ENCODE peak calls at places on chromosomes 1 and 21, in seven cellular contexts. Z is colonic mucosa; C is WERI-Rb-1; J is psoas muscle; Y is left lung; A is CD4-positive, alpha-beta T cell; P is left ventricle myocardium inferior. O is an unnamed sample. For H3K9me3, the result is how much of the 10 kb centered on the place peaks cover.

GRCh38 chr1:10471411-10472219 is 714 bp downstream of the DFFA start:
- DNase-seq in Z (no peak), C (no peak), J (peak), Y (no peak), A (no peak), P (no peak), O (no peak)

GRCh38 chr1:199808110-199808870 is 219.2 kb upstream of the NR5A2 start:
- DNase-seq in Z (no peak), C (no peak), J (no peak), Y (no peak), A (no peak), P (no peak), O (no peak)

GRCh38 chr1:216533786-216534185 is 110.5 kb upstream of the USH2A start:
- DNase-seq in Z (no peak), C (no peak), J (no peak), Y (no peak), A (no peak), P (no peak), O (no peak)

GRCh38 chr21:15063081-15063820 is 1.5 kb downstream of the NRIP1 start:
- DNase-seq in Z (peak), C (no peak), J (no peak), Y (no peak), A (no peak), P (no peak), O (no peak)

GRCh38 chr1:65820983-65821382 is 28.3 kb downstream of the PDE4B start:
- DNase-seq in Z (no peak), C (no peak), J (no peak), Y (no peak), A (no peak), P (no peak), O (no peak)

GRCh38 chr1:52294580-52294979 is 71.4 kb downstream of the CC2D1B start:
- DNase-seq in Z (no peak), C (no peak), J (no peak), Y (no peak), A (no peak), P (no peak), O (no peak)

GRCh38 chr21:39503138-39503762 is 51.5 kb downstream of the SH3BGR start:
- DNase-seq in Z (no peak), C (no peak), J (no peak), Y (no peak), A (no peak), P (no peak), O (no peak)

GRCh38 chr1:218600968-218601367 is 255.8 kb downstream of the TGFB2 start:
- DNase-seq in Z (no peak), C (peak), J (no peak), Y (no peak), A (no peak), P (no peak), O (no peak)

GRCh38 chr1:16925635-16926490 is 4.1 kb downstream of the CROCC start:
- DNase-seq in Z (no peak), C (no peak), J (peak), Y (no peak), A (no peak), P (no peak), O (no peak)

GRCh38 chr1:195218428-195219212 is 1389.6 kb downstream of the KCNT2 start:
- DNase-seq in Z (no peak), C (no peak), J (peak), Y (no peak), A (no peak), P (no peak), O (no peak)

GRCh38 chr1:167909691-167910180 is 4.2 kb downstream of the ADCY10 start:
- DNase-seq in Z (no peak), C (no peak), J (no peak), Y (no peak), A (no peak), P (no peak), O (no peak)

GRCh38 chr21:34544032-34544496 is 32.1 kb upstream of the KCNE1 start:
- DNase-seq in Z (peak), C (peak), J (no peak), Y (no peak), A (peak), P (peak), O (no peak)

GRCh38 chr21:27244356-27244755 is 277.5 kb upstream of the ADAMTS5 start:
- DNase-seq in Z (no peak), C (no peak), J (no peak), Y (no peak), A (no peak), P (no peak), O (no peak)
- H3K9me3 ChIP-seq in Z (under half), C (under half), J (under half), Y (under half), A (under half), P (under half), O (under half)

GRCh38 chr1:80520949-80521348 is 1279.8 kb upstream of the ADGRL2 start:
- DNase-seq in Z (no peak), C (no peak), J (no peak), Y (no peak), A (no peak), P (no peak), O (no peak)
- H3K9me3 ChIP-seq in Z (under half), C (under half), J (under half), Y (under half), A (under half), P (under half), O (under half)

DNA sequence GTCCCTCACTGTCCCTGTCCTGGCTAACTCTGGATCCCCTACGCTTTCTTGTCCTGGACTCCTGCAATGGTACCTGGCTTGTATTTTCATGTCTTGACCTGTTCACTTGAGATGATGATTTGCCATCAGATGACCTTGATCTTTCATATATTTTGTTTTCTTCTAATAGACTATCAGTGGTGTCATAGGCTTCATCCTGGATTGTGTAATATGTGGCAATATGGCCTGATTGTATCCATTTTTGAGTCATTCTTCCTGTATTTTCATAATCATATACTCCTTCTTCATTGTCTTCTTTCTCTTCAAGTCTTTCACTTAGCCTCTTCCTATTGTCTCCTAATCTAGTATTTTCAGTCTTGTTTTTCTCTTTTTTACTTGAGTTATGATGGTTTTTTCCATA is 11.1 kb downstream of the FLG start:
- DNase-seq in Z (no peak), C (no peak), J (no peak), Y (no peak), A (no peak), P (no peak), O (no peak)
- H3K9me3 ChIP-seq in Z (under half), C (under half), J (under half), Y (under half), A (under half), P (under half), O (under half)

DNA sequence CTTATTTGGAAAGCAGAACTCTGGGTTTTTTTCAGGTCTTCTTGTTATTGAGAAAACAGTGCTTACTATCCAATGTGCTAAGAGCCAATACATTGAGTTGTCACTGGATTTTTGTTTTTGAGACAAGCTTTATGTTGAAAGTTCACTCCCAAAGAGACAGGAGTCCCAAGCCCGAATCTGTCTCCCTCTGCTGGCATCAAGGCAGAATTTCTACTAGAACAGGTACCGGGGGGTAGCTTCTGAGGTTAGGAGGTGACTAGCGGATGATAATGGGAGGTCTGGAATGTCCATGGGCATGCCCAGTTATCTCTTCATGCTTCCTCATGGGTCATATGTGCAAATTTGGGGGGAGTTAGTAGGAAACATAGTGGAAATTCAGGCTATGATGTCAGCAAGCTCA is 25.1 kb downstream of the ZNF124 start:
- DNase-seq in Z (no peak), C (peak), J (no peak), Y (no peak), A (no peak), P (no peak), O (no peak)
- H3K9me3 ChIP-seq in Z (under half), C (under half), J (half or more), Y (under half), A (half or more), P (half or more), O (under half)

GRCh38 chr1:164772635-164773034 is 213.7 kb downstream of the PBX1 start:
- DNase-seq in Z (peak), C (no peak), J (peak), Y (peak), A (no peak), P (peak), O (no peak)
- H3K9me3 ChIP-seq in Z (under half), C (under half), J (under half), Y (under half), A (under half), P (under half), O (under half)

DNA sequence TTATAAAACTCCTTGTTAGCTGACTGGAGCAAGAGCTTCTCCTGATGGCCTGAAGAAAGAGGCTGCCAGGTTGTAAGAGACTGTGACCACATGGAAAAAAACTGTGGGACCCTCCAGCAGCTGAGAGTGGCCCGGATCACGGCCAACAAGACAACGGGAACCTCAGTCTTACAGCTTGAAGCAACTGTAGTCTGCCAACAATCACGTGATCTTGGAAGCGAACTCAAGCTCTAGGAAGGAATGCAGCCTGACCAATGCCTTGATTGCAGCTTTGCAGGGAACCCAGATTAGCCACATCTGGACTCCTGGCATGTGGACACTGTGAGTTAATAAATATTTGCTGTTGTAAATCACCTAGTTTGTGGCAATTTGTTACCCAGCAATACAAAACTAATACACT is 442.6 kb upstream of the PRMT6 start:
- DNase-seq in Z (no peak), C (no peak), J (no peak), Y (no peak), A (no peak), P (no peak), O (no peak)
- H3K9me3 ChIP-seq in Z (under half), C (under half), J (under half), Y (under half), A (under half), P (under half), O (under half)

DNA sequence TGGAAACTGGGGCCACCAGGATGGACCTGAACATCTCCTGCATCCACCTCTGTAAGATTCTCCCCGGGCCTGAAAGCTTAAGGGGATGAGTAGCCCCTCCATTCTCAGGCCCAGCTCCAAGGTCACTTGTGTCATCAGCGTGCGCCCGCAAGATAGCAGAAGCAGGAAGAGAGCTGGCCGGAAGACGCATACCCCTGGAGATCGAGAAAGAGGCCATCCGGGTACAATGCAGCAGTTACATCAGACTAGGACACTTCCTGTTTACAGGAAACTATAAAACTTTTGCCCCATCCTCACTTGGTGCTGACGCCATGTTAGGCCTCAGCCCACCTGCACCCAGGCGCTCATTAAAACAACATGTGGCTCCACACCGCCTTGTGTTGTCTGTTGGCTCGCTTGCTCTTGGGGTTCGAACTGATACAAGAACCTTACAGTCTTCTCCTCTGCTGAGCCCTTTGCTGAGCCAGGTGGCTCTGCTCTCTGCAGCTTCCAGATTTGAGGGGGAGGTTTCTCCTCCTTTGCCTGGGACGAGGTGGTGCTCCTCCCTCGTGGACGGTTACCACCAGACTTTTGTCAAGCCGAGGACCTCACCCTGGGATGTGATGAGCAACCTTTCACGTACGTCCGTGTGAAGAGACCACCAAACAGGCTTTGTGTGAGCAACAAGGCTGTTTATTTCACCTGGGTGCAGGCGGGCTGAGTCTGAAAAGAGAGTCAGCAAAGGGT is 277.5 kb upstream of the C1orf174 start:
- DNase-seq in Z (no peak), C (no peak), J (no peak), Y (no peak), A (no peak), P (no peak), O (no peak)
- H3K9me3 ChIP-seq in Z (under half), C (under half), J (under half), Y (under half), A (under half), P (under half), O (under half)

GRCh38 chr1:231157311-231157710 is 4.5 kb upstream of the TRIM67 start:
- DNase-seq in Z (no peak), C (no peak), J (no peak), Y (no peak), A (no peak), P (no peak), O (no peak)
- H3K9me3 ChIP-seq in Z (under half), C (under half), J (under half), Y (under half), A (under half), P (under half), O (under half)